ENCODE peak calls at places on chromosomes 1 and 21, in four cellular contexts. A is epithelial cell of proximal tubule, L is transverse colon, S is foreskin fibroblast. O is an unnamed sample.
A peak's percentile ranks its signal among the peaks of the same experiment; 100 is the strongest.

GRCh38 chr1:3415260-3415952 is 39.1 kb upstream of the ARHGEF16 start:
- DNase-seq in S (no peak), A (no peak), L (no peak), O (no peak)

GRCh38 chr1:212557739-212558664 is 50.6 kb upstream of the ATF3 start:
- DNase-seq in S (peak; percentile 63), L (peak; percentile 73), A (no peak), O (peak; percentile 89)

GRCh38 chr1:47781171-47781959 is 215.8 kb downstream of the TRABD2B start:
- DNase-seq in L (no peak), A (no peak), S (no peak), O (no peak)

GRCh38 chr1:229132706-229133105 is 138.2 kb upstream of the RAB4A start:
- DNase-seq in L (no peak), S (no peak), A (no peak), O (no peak)

GRCh38 chr1:206794294-206794908 is 22.1 kb upstream of the IL10 start:
- DNase-seq in A (no peak), S (no peak), L (no peak), O (no peak)

GRCh38 chr1:2238361-2239055 is 10.4 kb downstream of the SKI start:
- DNase-seq in L (no peak), S (no peak), A (no peak), O (no peak)

GRCh38 chr21:32975811-32976507 is 49.8 kb upstream of the OLIG2 start:
- DNase-seq in S (no peak), L (no peak), A (no peak), O (no peak)

GRCh38 chr1:13965770-13966398 is 265.9 kb downstream of the PRDM2 start:
- DNase-seq in S (peak; percentile 81), L (peak; percentile 41), A (no peak), O (no peak)

GRCh38 chr1:206430031-206430983 is 40.0 kb upstream of the IKBKE start:
- DNase-seq in S (peak; percentile 64), L (no peak), A (no peak), O (no peak)

GRCh38 chr1:190367200-190367599 is 110.5 kb downstream of the BRINP3 start:
- DNase-seq in A (no peak), S (no peak), L (no peak), O (no peak)

GRCh38 chr1:61301824-61302652 is 219.7 kb downstream of the NFIA start:
- DNase-seq in L (no peak), A (peak; percentile 83), S (peak; percentile 71), O (no peak)

GRCh38 chr1:90727917-90728655 is 11.0 kb upstream of the BARHL2 start:
- DNase-seq in S (no peak), L (no peak), A (no peak), O (no peak)

GRCh38 chr1:27436204-27437159 is 44.1 kb downstream of the GPR3 start:
- DNase-seq in A (no peak), L (peak; percentile 38), S (peak; percentile 72), O (no peak)

GRCh38 chr1:230147253-230148193 is 80.5 kb downstream of the GALNT2 start:
- DNase-seq in L (no peak), S (no peak), A (no peak), O (no peak)

GRCh38 chr1:29195875-29196274 is 14.2 kb upstream of the SRSF4 start:
- DNase-seq in A (no peak), L (no peak), S (no peak), O (no peak)

GRCh38 chr1:97929874-97930465 is 9.1 kb upstream of the DPYD start:
- DNase-seq in S (no peak), L (no peak), A (no peak), O (no peak)

GRCh38 chr21:15066231-15066577 is 1.4 kb upstream of the NRIP1 start:
- DNase-seq in A (no peak), L (no peak), S (peak; percentile 30), O (no peak)

GRCh38 chr1:96400074-96400473 is 321.5 kb upstream of the PTBP2 start:
- DNase-seq in S (no peak), A (no peak), L (no peak), O (no peak)

GRCh38 chr1:86951430-86951829 is 37.0 kb downstream of the HS2ST1 start:
- DNase-seq in A (no peak), S (no peak), L (no peak), O (no peak)

GRCh38 chr1:233045591-233045990 is 95.2 kb downstream of the NTPCR start:
- DNase-seq in A (no peak), L (no peak), S (peak; percentile 6), O (no peak)

GRCh38 chr21:38534591-38534990 is 36.3 kb upstream of the ERG start:
- DNase-seq in L (no peak), A (no peak), S (no peak), O (no peak)

GRCh38 chr1:184062640-184063280 is 11.2 kb downstream of the TSEN15 start:
- DNase-seq in L (no peak), S (no peak), A (no peak), O (no peak)

GRCh38 chr1:40153073-40153770 is 8.0 kb upstream of the RLF start:
- DNase-seq in A (no peak), L (no peak), S (peak; percentile 76), O (no peak)

GRCh38 chr1:179969962-179970361 is 15.4 kb downstream of the CEP350 start:
- DNase-seq in A (no peak), S (peak; percentile 16), L (no peak), O (no peak)

GRCh38 chr1:163875927-163876320 is 554.2 kb downstream of the NUF2 start:
- DNase-seq in S (peak; percentile 88), L (no peak), A (no peak), O (no peak)

GRCh38 chr1:51303751-51304196 is 26.6 kb downstream of the TTC39A start:
- DNase-seq in S (no peak), L (no peak), A (no peak), O (no peak)

GRCh38 chr1:87712261-87712674 is 383.6 kb downstream of the LMO4 start:
- DNase-seq in A (peak; percentile 72), S (no peak), L (no peak), O (no peak)

GRCh38 chr1:31620631-31621497 is 3.4 kb downstream of the HCRTR1 start:
- DNase-seq in L (no peak), S (no peak), A (no peak), O (no peak)

GRCh38 chr21:34690041-34690792 is 21.4 kb downstream of the CLIC6 start:
- DNase-seq in S (no peak), L (peak; percentile 47), A (no peak), O (no peak)

GRCh38 chr21:33821580-33822322 is 93.9 kb downstream of the ATP5PO start:
- DNase-seq in S (no peak), L (no peak), A (no peak), O (no peak)

GRCh38 chr1:36208978-36209708 is 15.1 kb upstream of the THRAP3 start:
- DNase-seq in A (no peak), L (no peak), S (no peak), O (no peak)

GRCh38 chr1:178192686-178193085 is 98.8 kb downstream of the RASAL2 start:
- DNase-seq in A (peak; percentile 67), L (peak; percentile 36), S (peak; percentile 69), O (no peak)

GRCh38 chr1:218408942-218409341 is 63.8 kb downstream of the TGFB2 start:
- DNase-seq in A (no peak), S (no peak), L (no peak), O (no peak)

GRCh38 chr1:63012339-63012738 is 228.4 kb downstream of the ATG4C start:
- DNase-seq in A (no peak), S (no peak), L (no peak), O (no peak)

GRCh38 chr1:156291226-156292061 is 4.0 kb downstream of the GLMP start:
- DNase-seq in S (peak; percentile 94), L (peak; percentile 92), A (no peak), O (peak; percentile 93)

DNA sequence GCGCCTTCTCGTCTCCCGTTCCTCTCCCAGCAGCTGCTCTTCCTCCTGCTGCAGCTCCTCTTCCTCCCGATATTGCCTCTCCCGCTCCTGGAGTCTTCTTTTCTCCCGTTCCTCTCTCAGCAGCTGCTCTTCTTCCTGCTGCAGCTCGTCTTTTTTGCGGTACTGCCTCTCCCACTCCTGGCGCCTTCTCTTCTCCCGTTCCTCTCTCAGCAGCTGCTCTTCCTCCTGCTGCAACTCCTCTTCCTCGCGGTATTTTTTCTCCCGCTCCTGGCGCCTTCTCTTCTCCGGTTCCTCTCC is 5.3 kb downstream of the TCHH start:
- DNase-seq in L (no peak), A (no peak), S (peak; percentile 32), O (no peak)
- H3K4me3 ChIP-seq in L (peak overlapping the region; percentile 55), A (peak overlapping the region; percentile 57), S (peak overlapping the region; percentile 38), O (peak overlapping the region; percentile 55)

GRCh38 chr1:202848191-202848542 is 37.4 kb downstream of the PCAT6 start:
- DNase-seq in A (no peak), L (no peak), S (no peak), O (no peak)

GRCh38 chr1:202850593-202851362 is 38.2 kb downstream of the RABIF start:
- DNase-seq in L (no peak), S (no peak), A (no peak), O (no peak)

GRCh38 chr1:202856034-202856433 is 32.9 kb downstream of the RABIF start:
- DNase-seq in A (no peak), S (no peak), L (no peak), O (no peak)

GRCh38 chr1:202854787-202855186 is 34.2 kb downstream of the RABIF start:
- DNase-seq in S (no peak), L (no peak), A (no peak), O (no peak)

DNA sequence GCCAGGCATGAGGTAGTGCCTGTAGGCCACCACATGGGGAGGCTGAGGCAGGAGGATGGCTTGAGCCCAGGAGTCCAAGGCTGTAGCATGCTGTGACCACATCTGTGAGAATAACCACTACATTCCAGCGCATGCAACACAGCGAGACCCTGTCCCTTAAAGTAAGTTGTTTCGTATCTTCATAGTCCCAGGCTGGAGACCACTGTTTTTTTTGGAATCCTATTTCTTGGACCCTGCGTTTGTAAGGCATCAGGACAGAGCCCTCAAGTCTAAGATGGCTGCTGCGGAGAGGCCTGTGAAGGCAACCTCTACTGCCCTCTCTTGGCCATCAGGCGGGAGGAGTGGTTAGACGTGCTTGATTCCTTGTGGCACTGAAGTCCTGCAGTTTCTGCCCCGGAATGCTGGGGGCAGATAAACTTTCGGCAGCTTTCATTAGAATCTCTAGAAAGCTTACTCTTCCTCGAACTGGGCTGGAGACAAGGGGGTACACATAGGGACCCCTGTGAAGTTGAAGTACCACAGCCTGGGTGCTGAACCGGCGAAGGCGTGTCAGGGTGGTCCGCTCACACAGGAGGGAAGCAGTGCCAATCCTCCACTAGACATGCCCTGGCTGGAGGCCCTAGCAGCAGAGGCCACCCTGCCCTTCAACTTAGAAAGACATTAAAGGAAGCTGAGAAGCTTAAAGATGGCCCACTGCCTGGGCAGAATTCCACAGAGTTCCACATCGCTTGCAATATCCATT is 36.6 kb downstream of the RABIF start:
- DNase-seq in L (peak; percentile 35), S (peak; percentile 68), A (no peak), O (no peak)
- TF ChIP-seq CTCF in L (peak; percentile 35), S (peak; percentile 54), A (peak; percentile 69), O (peak; percentile 53)

DNA sequence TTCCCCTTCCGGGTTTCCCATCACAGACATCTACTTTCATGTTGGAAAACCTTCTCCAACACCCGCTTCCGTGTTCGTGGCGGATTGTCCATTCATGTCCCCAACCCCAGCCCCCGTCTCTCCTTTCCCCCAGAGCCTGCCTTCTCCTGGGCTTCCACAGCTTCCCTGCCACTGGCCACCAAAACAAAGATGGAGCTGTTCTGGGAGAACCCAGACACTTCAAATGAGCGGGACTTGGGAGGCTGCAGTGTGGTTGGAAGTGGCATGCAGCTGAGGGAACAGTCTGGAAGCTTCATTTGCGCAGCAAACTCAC is 2.8 kb downstream of the EFHD2 start:
- DNase-seq in S (no peak), A (no peak), L (no peak), O (no peak)
- H3K4me3 ChIP-seq in S (no peak overlapping the region), A (no peak overlapping the region), L (peak overlapping the region; percentile 89), O (peak overlapping the region; percentile 68)

GRCh38 chr21:45386728-45387371 is 18.1 kb upstream of the COL18A1 start:
- DNase-seq in S (peak; percentile 97), L (no peak), A (no peak), O (peak; percentile 59)
- TF ChIP-seq CTCF in S (peak; percentile 33), L (no peak), A (peak; percentile 39), O (no peak)

GRCh38 chr1:8661185-8662110 is 156.0 kb downstream of the RERE start:
- DNase-seq in S (peak; percentile 92), L (no peak), A (no peak), O (no peak)
- H3K4me3 ChIP-seq in S (no peak overlapping the region), L (no peak overlapping the region), A (no peak overlapping the region), O (no peak overlapping the region)